ENCODE peak calls at places on chromosome 7, in five cellular contexts. Z, K, O, H and Y are unnamed samples.

GRCh38 chr7:72476608-72477305 is 64.6 kb upstream of the CALN1 start:
- DNase-seq in Z (no peak), K (no peak), O (no peak), H (no peak), Y (no peak)

GRCh38 chr7:233456-234035 is 41.2 kb downstream of the FAM20C start:
- DNase-seq in O (no peak), K (no peak), Z (no peak), H (no peak), Y (no peak)

GRCh38 chr7:46015107-46015868 is 94.2 kb upstream of the IGFBP3 start:
- DNase-seq in Z (peak), O (no peak), K (no peak), H (no peak), Y (no peak)

GRCh38 chr7:82742163-82742562 is 298.6 kb upstream of the CACNA2D1 start:
- DNase-seq in Z (no peak), H (no peak), K (no peak), O (no peak), Y (no peak)

GRCh38 chr7:585229-585711 is 65.6 kb upstream of the PDGFA start:
- DNase-seq in K (peak), Z (no peak), O (no peak), H (peak), Y (no peak)

GRCh38 chr7:102192790-102193189 is 93.9 kb upstream of the SH2B2 start:
- DNase-seq in O (no peak), Z (no peak), H (no peak), K (no peak), Y (no peak)

GRCh38 chr7:116021237-116021636 is 9.3 kb downstream of the TFEC start:
- DNase-seq in H (no peak), K (peak), O (no peak), Z (no peak), Y (no peak)

GRCh38 chr7:2141656-2142055 is 91.1 kb downstream of the MAD1L1 start:
- DNase-seq in K (no peak), O (no peak), Z (no peak), H (no peak), Y (no peak)

GRCh38 chr7:30879139-30880089 is 32.2 kb upstream of the AQP1 start:
- DNase-seq in O (no peak), K (no peak), Z (no peak), H (no peak), Y (no peak)

GRCh38 chr7:154832557-154833138 is 170.3 kb downstream of the PAXIP1 start:
- DNase-seq in Z (peak), O (peak), K (no peak), H (no peak), Y (peak)

GRCh38 chr7:131166066-131166465 is 161.6 kb upstream of the MKLN1 start:
- DNase-seq in K (no peak), Z (no peak), H (no peak), O (no peak), Y (no peak)

GRCh38 chr7:120014920-120015465 is 258.0 kb upstream of the KCND2 start:
- DNase-seq in K (no peak), Z (no peak), H (no peak), O (no peak), Y (no peak)
- TF ChIP-seq GABPA in K (no peak), Z (no peak), H (no peak), O (no peak), Y (no peak)

GRCh38 chr7:25389489-25390106 is 161.3 kb upstream of the NPVF start:
- DNase-seq in K (peak), H (peak), O (peak), Z (peak), Y (no peak)
- TF ChIP-seq REST in K (no peak), H (no peak), O (no peak), Z (no peak), Y (no peak)

GRCh38 chr7:99380823-99381663 is 6.5 kb downstream of the ARPC1B start:
- DNase-seq in Z (peak), K (peak), H (no peak), O (peak), Y (no peak)

GRCh38 chr7:99380032-99380822 is 5.7 kb downstream of the ARPC1B start:
- DNase-seq in Z (no peak), O (no peak), H (peak), K (peak), Y (peak)

GRCh38 chr7:99381664-99382075 is 7.1 kb downstream of the ARPC1B start:
- DNase-seq in O (peak), H (no peak), K (no peak), Z (peak), Y (no peak)

GRCh38 chr7:99375070-99375807 is 709 bp downstream of the ARPC1B start:
- DNase-seq in K (no peak), Z (peak), H (peak), O (peak), Y (peak)

GRCh38 chr7:99379043-99379577 is 4.6 kb downstream of the ARPC1B start:
- DNase-seq in K (peak), H (no peak), Z (no peak), O (no peak), Y (peak)
- TF ChIP-seq GABPA in K (no peak), H (no peak), Z (no peak), O (no peak), Y (no peak)

GRCh38 chr7:35707422-35707821 is 12.5 kb upstream of the HERPUD2 start:
- DNase-seq in H (no peak), O (no peak), K (no peak), Z (no peak), Y (no peak)
- TF ChIP-seq REST in H (no peak), O (no peak), K (no peak), Z (no peak), Y (no peak)

GRCh38 chr7:50710441-50711154 is 72.1 kb downstream of the GRB10 start:
- DNase-seq in K (no peak), Z (no peak), H (no peak), O (no peak), Y (no peak)

GRCh38 chr7:50713357-50713965 is 69.2 kb downstream of the GRB10 start:
- DNase-seq in K (no peak), H (no peak), O (no peak), Z (no peak), Y (no peak)

GRCh38 chr7:50714851-50715250 is 67.8 kb downstream of the GRB10 start:
- DNase-seq in H (no peak), Z (no peak), O (no peak), K (no peak), Y (no peak)

GRCh38 chr7:50711271-50712175 is 71.2 kb downstream of the GRB10 start:
- DNase-seq in H (no peak), K (no peak), Z (no peak), O (no peak), Y (no peak)

GRCh38 chr7:50712527-50713356 is 70.0 kb downstream of the GRB10 start:
- DNase-seq in Z (no peak), O (no peak), K (no peak), H (no peak), Y (no peak)
- TF ChIP-seq GABPA in Z (no peak), O (no peak), K (no peak), H (no peak), Y (no peak)

DNA sequence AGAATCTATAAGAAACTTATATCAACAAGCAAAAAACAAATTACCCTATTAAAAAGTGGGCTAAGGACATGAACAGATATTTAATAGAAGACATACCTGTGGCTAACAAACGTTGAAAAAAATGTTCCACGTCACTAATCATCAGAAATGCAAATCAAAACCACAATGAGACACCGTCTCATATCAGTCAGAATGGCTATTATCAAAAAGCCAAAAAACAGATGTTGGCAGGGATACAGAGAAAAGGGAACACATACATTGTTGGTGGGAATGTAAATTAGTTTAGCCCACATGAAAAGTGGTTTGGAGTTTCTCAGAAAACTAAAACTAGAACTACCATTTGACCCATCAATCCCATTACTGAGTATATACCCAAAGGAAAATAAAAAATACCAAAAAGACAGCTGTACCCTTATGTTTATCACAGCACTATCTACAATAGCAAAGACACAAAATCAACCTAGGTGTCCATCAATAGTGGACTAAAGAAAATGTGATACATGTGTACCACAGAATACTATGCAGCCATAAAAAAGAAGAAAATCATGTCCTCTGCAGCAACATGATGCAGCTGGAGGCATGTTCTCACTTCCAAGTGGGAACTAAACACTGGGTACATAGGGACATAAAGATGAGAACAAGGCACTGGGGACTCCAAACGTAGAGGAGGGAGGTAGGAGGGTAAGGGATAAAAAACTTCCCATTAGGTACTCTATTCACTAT is 83.8 kb upstream of the TMEM168 start:
- DNase-seq in O (no peak), Z (no peak), K (peak), H (no peak), Y (no peak)
- TF ChIP-seq REST in O (no peak), Z (no peak), K (no peak), H (no peak), Y (no peak)

DNA sequence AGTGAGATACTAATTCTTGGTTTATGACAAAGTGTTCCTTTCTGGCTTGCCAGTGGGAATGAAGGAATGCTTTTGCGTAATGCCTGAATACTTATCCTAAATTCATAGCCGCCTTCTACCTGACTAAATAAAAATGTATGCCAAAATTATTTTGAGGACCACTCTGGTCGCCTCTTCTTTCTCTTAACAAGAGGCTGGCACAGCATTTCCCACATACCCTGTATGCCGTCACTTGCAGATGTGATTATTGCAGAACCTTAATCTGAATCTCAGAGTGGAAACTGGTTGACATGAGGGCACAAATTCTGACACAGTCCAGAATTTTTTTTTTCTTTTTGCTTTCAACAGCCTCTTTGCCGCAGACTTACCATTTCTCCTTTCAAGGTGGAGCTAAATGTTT is 124.6 kb upstream of the GLCCI1 start:
- DNase-seq in O (no peak), Z (no peak), H (no peak), K (no peak), Y (no peak)
- TF ChIP-seq GABPA in O (no peak), Z (no peak), H (no peak), K (no peak), Y (no peak)